ENCODE peak calls at places on chromosomes 5 and 9, in seven cellular contexts. B is small intestine, D is MM.1S, H is sigmoid colon, R is A673, I is psoas muscle, P is body of pancreas. X is an unnamed sample.
A peak's percentile ranks its signal among the peaks of the same experiment; 100 is the strongest.

GRCh38 chr5:168328804-168329203 is 37.4 kb downstream of the WWC1 start:
- DNase-seq in B (peak; percentile 67), H (no peak), D (peak; percentile 96), I (no peak), R (peak; percentile 5), P (peak; percentile 83), X (no peak)

GRCh38 chr9:36798350-36799065 is 225.8 kb downstream of the MELK start:
- DNase-seq in B (no peak), I (no peak), P (no peak), R (no peak), H (no peak), D (no peak), X (no peak)

GRCh38 chr5:127320032-127320945 is 29.7 kb downstream of the MEGF10 start:
- DNase-seq in I (no peak), P (peak; percentile 23), B (peak; percentile 9), R (peak; percentile 19), D (peak; percentile 94), H (no peak), X (no peak)

GRCh38 chr5:14988210-14988609 is 116.6 kb upstream of the ANKH start:
- DNase-seq in H (no peak), P (no peak), R (no peak), B (peak; percentile 48), D (no peak), I (no peak), X (no peak)

GRCh38 chr9:17600962-17601593 is 22.2 kb downstream of the SH3GL2 start:
- DNase-seq in H (no peak), P (no peak), B (no peak), R (peak; percentile 2), D (no peak), I (no peak), X (no peak)

GRCh38 chr9:14238044-14238443 is 75.9 kb downstream of the NFIB start:
- DNase-seq in H (no peak), D (no peak), I (no peak), R (no peak), B (peak; percentile 81), P (no peak), X (no peak)

GRCh38 chr5:172830275-172830799 is 3.7 kb upstream of the ERGIC1 start:
- DNase-seq in B (no peak), R (no peak), P (no peak), D (no peak), H (no peak), I (no peak), X (no peak)

GRCh38 chr5:125316386-125316785 is 569.9 kb upstream of the ZNF608 start:
- DNase-seq in R (no peak), D (no peak), H (no peak), P (no peak), I (no peak), B (no peak), X (no peak)

GRCh38 chr5:171625646-171626045 is 160.0 kb upstream of the SMIM23 start:
- DNase-seq in B (no peak), H (peak; percentile 48), P (no peak), I (no peak), D (no peak), R (no peak), X (no peak)

GRCh38 chr5:167912944-167913343 is 378.5 kb upstream of the WWC1 start:
- DNase-seq in R (no peak), H (no peak), P (no peak), B (no peak), I (no peak), D (no peak), X (no peak)

GRCh38 chr9:92655366-92655765 is 14.6 kb downstream of the IPPK start:
- DNase-seq in B (no peak), D (no peak), P (no peak), I (no peak), R (no peak), H (no peak), X (no peak)

GRCh38 chr9:92656537-92656925 is 13.4 kb downstream of the IPPK start:
- DNase-seq in H (no peak), P (no peak), B (no peak), D (no peak), R (no peak), I (no peak), X (no peak)

GRCh38 chr9:92652461-92652860 is 17.5 kb downstream of the IPPK start:
- DNase-seq in B (no peak), H (no peak), R (no peak), D (no peak), I (no peak), P (no peak), X (no peak)

GRCh38 chr9:92655896-92656536 is 13.9 kb downstream of the IPPK start:
- DNase-seq in P (no peak), D (no peak), I (no peak), R (no peak), B (peak; percentile 54), H (no peak), X (no peak)

GRCh38 chr9:92654481-92655301 is 15.2 kb downstream of the IPPK start:
- DNase-seq in R (no peak), H (no peak), B (no peak), I (peak; percentile 41), P (no peak), D (no peak), X (no peak)
- H3K36me3 ChIP-seq in R (peaks cover 18% of the 10 kb centered on the region), H (no peaks in the 10 kb centered on the region), B (peaks cover 4% of the 10 kb centered on the region), I (no peaks in the 10 kb centered on the region), P (no peaks in the 10 kb centered on the region), D (no peaks in the 10 kb centered on the region), X (no peaks in the 10 kb centered on the region)

DNA sequence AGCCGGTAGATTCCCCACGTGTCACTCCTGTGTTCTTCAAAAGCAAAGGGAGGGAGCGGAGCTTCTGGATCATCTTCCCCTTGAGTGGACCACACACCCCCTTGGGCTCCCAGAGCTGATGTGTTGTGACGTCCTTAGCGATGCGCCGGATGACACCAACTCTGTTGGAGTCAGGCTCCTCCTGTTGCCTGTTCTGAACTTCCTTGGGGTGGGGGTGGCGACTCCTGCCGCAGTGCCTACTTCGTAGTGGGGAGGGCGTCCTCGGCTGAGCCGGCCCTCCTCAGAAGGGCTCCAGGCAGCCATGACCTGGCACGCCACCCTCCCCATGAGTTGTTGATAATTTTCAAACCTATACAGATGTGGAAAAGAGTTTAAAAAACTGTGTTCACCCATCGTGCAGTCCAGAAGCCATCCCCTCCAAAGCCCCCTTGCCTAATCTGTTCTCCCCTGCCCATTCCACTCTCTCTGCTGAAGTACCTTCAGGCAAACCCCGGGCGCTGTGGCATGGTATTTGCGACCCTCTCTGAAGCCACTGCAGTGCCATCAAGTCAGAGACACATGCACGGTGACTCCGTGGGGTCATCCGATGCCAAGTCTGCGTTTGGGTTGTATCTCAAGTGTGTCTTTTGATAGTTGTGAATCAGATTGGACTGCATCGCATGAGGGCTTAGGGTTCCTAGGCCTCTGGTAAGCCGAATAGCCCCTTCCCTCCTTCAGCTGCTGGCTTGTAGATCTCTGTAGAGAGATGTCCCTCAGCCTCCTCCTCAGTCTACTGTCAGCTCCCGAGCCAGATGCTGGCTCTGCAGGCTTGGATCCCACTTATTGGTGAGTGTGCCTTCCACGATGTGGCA is 16.8 kb downstream of the EXOC3 start:
- DNase-seq in B (no peak), H (peak; percentile 50), R (no peak), D (no peak), I (no peak), P (no peak), X (peak; percentile 28)
- H3K36me3 ChIP-seq in B (peaks cover 11% of the 10 kb centered on the region), H (peaks cover 49% of the 10 kb centered on the region), R (peaks cover 25% of the 10 kb centered on the region), D (peaks cover 4% of the 10 kb centered on the region), I (peaks cover 8% of the 10 kb centered on the region), P (no peaks in the 10 kb centered on the region), X (peaks cover 91% of the 10 kb centered on the region)

GRCh38 chr9:113388833-113389232 is 12.0 kb upstream of the HDHD3 start:
- DNase-seq in I (no peak), H (no peak), B (peak; percentile 88), P (peak; percentile 88), R (no peak), D (no peak), X (no peak)
- H3K36me3 ChIP-seq in I (peaks cover 14% of the 10 kb centered on the region), H (peaks cover 45% of the 10 kb centered on the region), B (peaks cover 8% of the 10 kb centered on the region), P (no peaks in the 10 kb centered on the region), R (peaks cover 4% of the 10 kb centered on the region), D (no peaks in the 10 kb centered on the region), X (peaks cover 71% of the 10 kb centered on the region)

GRCh38 chr5:10680876-10681481 is 80.1 kb downstream of the DAP start:
- DNase-seq in I (no peak), D (no peak), R (no peak), B (no peak), P (no peak), H (no peak), X (no peak)
- H3K36me3 ChIP-seq in I (no peaks in the 10 kb centered on the region), D (no peaks in the 10 kb centered on the region), R (peaks cover 7% of the 10 kb centered on the region), B (peaks cover 9% of the 10 kb centered on the region), P (peaks cover 31% of the 10 kb centered on the region), H (peaks cover 27% of the 10 kb centered on the region), X (peaks cover 47% of the 10 kb centered on the region)

GRCh38 chr9:89626741-89627265 is 22.0 kb downstream of the GADD45G start:
- DNase-seq in B (no peak), P (no peak), D (no peak), I (no peak), H (no peak), R (no peak), X (no peak)
- H3K36me3 ChIP-seq in B (no peaks in the 10 kb centered on the region), P (no peaks in the 10 kb centered on the region), D (no peaks in the 10 kb centered on the region), I (no peaks in the 10 kb centered on the region), H (no peaks in the 10 kb centered on the region), R (no peaks in the 10 kb centered on the region), X (no peaks in the 10 kb centered on the region)

GRCh38 chr5:146284016-146284415 is 54.6 kb upstream of the POU4F3 start:
- DNase-seq in P (no peak), B (no peak), I (no peak), H (no peak), R (no peak), D (no peak), X (no peak)
- H3K36me3 ChIP-seq in P (no peaks in the 10 kb centered on the region), B (peaks cover 9% of the 10 kb centered on the region), I (no peaks in the 10 kb centered on the region), H (no peaks in the 10 kb centered on the region), R (peaks cover 51% of the 10 kb centered on the region), D (no peaks in the 10 kb centered on the region), X (peaks cover 25% of the 10 kb centered on the region)